ENCODE peak calls at places on chromosome 5, in ten cellular contexts. One of them, this sample, is unnamed.

GRCh38 chr5:21817668-21818419 is 1035.3 kb downstream of the CDH12 start:
- DNase-seq in astrocyte: no peak
- DNase-seq in spleen: no peak
- DNase-seq in heart right ventricle: no peak
- DNase-seq in hepatocyte: no peak
- DNase-seq in brain microvascular endothelial cell: no peak
- DNase-seq in SJSA1: no peak
- DNase-seq in caudate nucleus: no peak
- DNase-seq in dorsolateral prefrontal cortex: no peak
- DNase-seq in body of pancreas: no peak
- DNase-seq in this sample: no peak

GRCh38 chr5:172931001-172931536 is 28.2 kb upstream of the RPL26L1 start:
- DNase-seq in caudate nucleus: no peak
- DNase-seq in spleen: no peak
- DNase-seq in SJSA1: peak
- DNase-seq in astrocyte: peak
- DNase-seq in hepatocyte: peak
- DNase-seq in heart right ventricle: no peak
- DNase-seq in body of pancreas: no peak
- DNase-seq in brain microvascular endothelial cell: peak
- DNase-seq in dorsolateral prefrontal cortex: no peak
- DNase-seq in this sample: peak

GRCh38 chr5:109620651-109621050 is 69.1 kb upstream of the MAN2A1 start:
- DNase-seq in dorsolateral prefrontal cortex: no peak
- DNase-seq in SJSA1: no peak
- DNase-seq in astrocyte: no peak
- DNase-seq in brain microvascular endothelial cell: no peak
- DNase-seq in spleen: no peak
- DNase-seq in heart right ventricle: no peak
- DNase-seq in caudate nucleus: no peak
- DNase-seq in hepatocyte: no peak
- DNase-seq in body of pancreas: no peak
- DNase-seq in this sample: no peak

GRCh38 chr5:78483809-78484521 is 123.5 kb downstream of the SCAMP1 start:
- DNase-seq in astrocyte: peak
- DNase-seq in brain microvascular endothelial cell: peak
- DNase-seq in hepatocyte: no peak
- DNase-seq in dorsolateral prefrontal cortex: no peak
- DNase-seq in body of pancreas: no peak
- DNase-seq in heart right ventricle: no peak
- DNase-seq in caudate nucleus: no peak
- DNase-seq in SJSA1: no peak
- DNase-seq in spleen: no peak
- DNase-seq in this sample: no peak

GRCh38 chr5:67063791-67064190 is 132.8 kb downstream of the CD180 start:
- DNase-seq in heart right ventricle: no peak
- DNase-seq in spleen: no peak
- DNase-seq in astrocyte: peak
- DNase-seq in dorsolateral prefrontal cortex: no peak
- DNase-seq in brain microvascular endothelial cell: peak
- DNase-seq in body of pancreas: no peak
- DNase-seq in hepatocyte: no peak
- DNase-seq in SJSA1: no peak
- DNase-seq in caudate nucleus: no peak
- DNase-seq in this sample: no peak

GRCh38 chr5:96896285-96896711 is 20.0 kb downstream of the ERAP2 start:
- DNase-seq in astrocyte: no peak
- DNase-seq in hepatocyte: no peak
- DNase-seq in caudate nucleus: no peak
- DNase-seq in dorsolateral prefrontal cortex: no peak
- DNase-seq in brain microvascular endothelial cell: no peak
- DNase-seq in body of pancreas: no peak
- DNase-seq in SJSA1: no peak
- DNase-seq in spleen: no peak
- DNase-seq in heart right ventricle: no peak
- DNase-seq in this sample: no peak

GRCh38 chr5:68548959-68549676 is 333.6 kb downstream of the PIK3R1 start:
- DNase-seq in brain microvascular endothelial cell: peak
- DNase-seq in dorsolateral prefrontal cortex: no peak
- DNase-seq in SJSA1: no peak
- DNase-seq in hepatocyte: peak
- DNase-seq in caudate nucleus: no peak
- DNase-seq in body of pancreas: no peak
- DNase-seq in astrocyte: peak
- DNase-seq in spleen: no peak
- DNase-seq in heart right ventricle: no peak
- DNase-seq in this sample: no peak

GRCh38 chr5:44807269-44807668 is 1.5 kb upstream of the MRPS30 start:
- DNase-seq in hepatocyte: no peak
- DNase-seq in heart right ventricle: no peak
- DNase-seq in caudate nucleus: no peak
- DNase-seq in astrocyte: no peak
- DNase-seq in SJSA1: no peak
- DNase-seq in brain microvascular endothelial cell: no peak
- DNase-seq in body of pancreas: no peak
- DNase-seq in dorsolateral prefrontal cortex: no peak
- DNase-seq in spleen: no peak
- DNase-seq in this sample: no peak

GRCh38 chr5:12959744-12960143 is 984.7 kb downstream of the DNAH5 start:
- DNase-seq in brain microvascular endothelial cell: no peak
- DNase-seq in astrocyte: no peak
- DNase-seq in SJSA1: no peak
- DNase-seq in spleen: no peak
- DNase-seq in dorsolateral prefrontal cortex: no peak
- DNase-seq in hepatocyte: no peak
- DNase-seq in heart right ventricle: no peak
- DNase-seq in caudate nucleus: no peak
- DNase-seq in body of pancreas: no peak
- DNase-seq in this sample: no peak

GRCh38 chr5:150429410-150429873 is 16.7 kb upstream of the CD74 start:
- DNase-seq in astrocyte: no peak
- DNase-seq in body of pancreas: no peak
- DNase-seq in spleen: no peak
- DNase-seq in heart right ventricle: no peak
- DNase-seq in SJSA1: no peak
- DNase-seq in dorsolateral prefrontal cortex: no peak
- DNase-seq in brain microvascular endothelial cell: no peak
- DNase-seq in hepatocyte: no peak
- DNase-seq in caudate nucleus: no peak
- DNase-seq in this sample: no peak

GRCh38 chr5:139579-140442 is 47.8 kb downstream of the PLEKHG4B start:
- DNase-seq in caudate nucleus: no peak
- DNase-seq in heart right ventricle: no peak
- DNase-seq in hepatocyte: no peak
- DNase-seq in brain microvascular endothelial cell: no peak
- DNase-seq in astrocyte: no peak
- DNase-seq in body of pancreas: no peak
- DNase-seq in spleen: no peak
- DNase-seq in dorsolateral prefrontal cortex: no peak
- DNase-seq in SJSA1: no peak
- DNase-seq in this sample: no peak

GRCh38 chr5:137741-138140 is 45.8 kb downstream of the PLEKHG4B start:
- DNase-seq in astrocyte: no peak
- DNase-seq in spleen: no peak
- DNase-seq in body of pancreas: no peak
- DNase-seq in hepatocyte: no peak
- DNase-seq in heart right ventricle: no peak
- DNase-seq in dorsolateral prefrontal cortex: no peak
- DNase-seq in brain microvascular endothelial cell: no peak
- DNase-seq in caudate nucleus: no peak
- DNase-seq in SJSA1: no peak
- DNase-seq in this sample: no peak

GRCh38 chr5:136901-137300 is 44.9 kb downstream of the PLEKHG4B start:
- DNase-seq in body of pancreas: no peak
- DNase-seq in spleen: no peak
- DNase-seq in hepatocyte: no peak
- DNase-seq in dorsolateral prefrontal cortex: no peak
- DNase-seq in heart right ventricle: no peak
- DNase-seq in astrocyte: no peak
- DNase-seq in brain microvascular endothelial cell: no peak
- DNase-seq in caudate nucleus: no peak
- DNase-seq in SJSA1: no peak
- DNase-seq in this sample: no peak

GRCh38 chr5:140443-140829 is 48.5 kb downstream of the PLEKHG4B start:
- DNase-seq in dorsolateral prefrontal cortex: no peak
- DNase-seq in heart right ventricle: no peak
- DNase-seq in SJSA1: no peak
- DNase-seq in astrocyte: no peak
- DNase-seq in hepatocyte: no peak
- DNase-seq in brain microvascular endothelial cell: no peak
- DNase-seq in caudate nucleus: no peak
- DNase-seq in body of pancreas: no peak
- DNase-seq in spleen: no peak
- DNase-seq in this sample: no peak

GRCh38 chr5:138936-139335 is 47.0 kb downstream of the PLEKHG4B start:
- DNase-seq in body of pancreas: no peak
- DNase-seq in caudate nucleus: no peak
- DNase-seq in dorsolateral prefrontal cortex: no peak
- DNase-seq in astrocyte: no peak
- DNase-seq in spleen: no peak
- DNase-seq in hepatocyte: no peak
- DNase-seq in heart right ventricle: no peak
- DNase-seq in SJSA1: no peak
- DNase-seq in brain microvascular endothelial cell: no peak
- DNase-seq in this sample: no peak
- H3K27ac ChIP-seq in body of pancreas: no peak
- H3K27ac ChIP-seq in caudate nucleus: no peak
- H3K27ac ChIP-seq in dorsolateral prefrontal cortex: no peak
- H3K27ac ChIP-seq in astrocyte: no peak
- H3K27ac ChIP-seq in spleen: no peak
- H3K27ac ChIP-seq in hepatocyte: no peak
- H3K27ac ChIP-seq in heart right ventricle: no peak
- H3K27ac ChIP-seq in SJSA1: no peak
- H3K27ac ChIP-seq in brain microvascular endothelial cell: no peak
- H3K27ac ChIP-seq in this sample: no peak

GRCh38 chr5:139146809-139147742 is 51.1 kb downstream of the SIL1 start:
- DNase-seq in body of pancreas: no peak
- DNase-seq in hepatocyte: no peak
- DNase-seq in dorsolateral prefrontal cortex: no peak
- DNase-seq in astrocyte: no peak
- DNase-seq in brain microvascular endothelial cell: no peak
- DNase-seq in caudate nucleus: no peak
- DNase-seq in spleen: no peak
- DNase-seq in heart right ventricle: no peak
- DNase-seq in SJSA1: no peak
- DNase-seq in this sample: no peak
- H3K27ac ChIP-seq in body of pancreas: peak
- H3K27ac ChIP-seq in hepatocyte: peak
- H3K27ac ChIP-seq in dorsolateral prefrontal cortex: peak
- H3K27ac ChIP-seq in astrocyte: no peak
- H3K27ac ChIP-seq in brain microvascular endothelial cell: no peak
- H3K27ac ChIP-seq in caudate nucleus: peak
- H3K27ac ChIP-seq in spleen: no peak
- H3K27ac ChIP-seq in heart right ventricle: peak
- H3K27ac ChIP-seq in SJSA1: no peak
- H3K27ac ChIP-seq in this sample: no peak

DNA sequence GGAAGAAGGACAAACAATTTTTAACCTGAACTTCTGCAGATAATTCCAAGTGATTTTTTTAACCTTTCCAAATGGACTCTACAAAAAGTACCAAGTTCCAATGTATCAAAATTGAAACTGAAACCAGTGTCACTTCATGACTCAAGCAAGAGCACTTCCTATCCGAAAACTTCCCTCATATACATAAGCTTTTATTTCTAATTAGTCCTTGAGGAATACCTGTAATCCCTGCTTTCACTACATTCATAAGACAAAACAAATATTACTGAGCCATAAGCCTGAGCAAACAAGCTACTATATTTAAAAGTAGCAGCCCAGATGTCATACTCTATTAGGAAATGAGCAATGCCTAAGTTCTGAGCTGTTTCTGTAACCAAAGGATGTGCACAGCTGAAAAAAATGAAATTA is 224.4 kb downstream of the EBF1 start:
- DNase-seq in body of pancreas: no peak
- DNase-seq in SJSA1: peak
- DNase-seq in astrocyte: no peak
- DNase-seq in spleen: no peak
- DNase-seq in brain microvascular endothelial cell: peak
- DNase-seq in hepatocyte: no peak
- DNase-seq in caudate nucleus: no peak
- DNase-seq in dorsolateral prefrontal cortex: no peak
- DNase-seq in heart right ventricle: no peak
- DNase-seq in this sample: no peak
- H3K27ac ChIP-seq in body of pancreas: no peak
- H3K27ac ChIP-seq in SJSA1: peak
- H3K27ac ChIP-seq in astrocyte: no peak
- H3K27ac ChIP-seq in spleen: peak
- H3K27ac ChIP-seq in brain microvascular endothelial cell: peak
- H3K27ac ChIP-seq in hepatocyte: no peak
- H3K27ac ChIP-seq in caudate nucleus: no peak
- H3K27ac ChIP-seq in dorsolateral prefrontal cortex: no peak
- H3K27ac ChIP-seq in heart right ventricle: peak
- H3K27ac ChIP-seq in this sample: peak

DNA sequence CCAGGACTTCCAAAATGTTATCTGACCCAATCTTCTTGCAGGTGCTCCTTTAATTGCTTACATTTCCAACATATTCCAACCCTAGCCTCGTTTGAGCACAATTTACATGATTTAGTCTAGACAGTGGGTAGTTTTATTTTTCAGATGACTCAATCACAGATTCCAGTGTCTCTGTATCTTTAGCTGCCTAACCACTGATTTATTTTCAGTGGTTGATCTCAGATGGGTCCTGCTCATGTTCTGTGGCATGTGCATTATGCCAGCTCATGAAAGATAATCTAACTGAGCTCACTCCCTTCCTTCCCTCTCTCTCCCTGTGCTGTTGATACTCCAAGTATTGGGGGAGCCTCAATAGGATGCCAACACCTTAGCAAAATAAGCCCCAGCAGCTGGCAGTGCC is 106.1 kb upstream of the ICE1 start:
- DNase-seq in body of pancreas: no peak
- DNase-seq in spleen: no peak
- DNase-seq in SJSA1: no peak
- DNase-seq in brain microvascular endothelial cell: peak
- DNase-seq in hepatocyte: no peak
- DNase-seq in astrocyte: peak
- DNase-seq in caudate nucleus: no peak
- DNase-seq in dorsolateral prefrontal cortex: no peak
- DNase-seq in heart right ventricle: no peak
- DNase-seq in this sample: no peak
- H3K27ac ChIP-seq in body of pancreas: no peak
- H3K27ac ChIP-seq in spleen: no peak
- H3K27ac ChIP-seq in SJSA1: no peak
- H3K27ac ChIP-seq in brain microvascular endothelial cell: no peak
- H3K27ac ChIP-seq in hepatocyte: no peak
- H3K27ac ChIP-seq in astrocyte: peak
- H3K27ac ChIP-seq in caudate nucleus: no peak
- H3K27ac ChIP-seq in dorsolateral prefrontal cortex: peak
- H3K27ac ChIP-seq in heart right ventricle: no peak
- H3K27ac ChIP-seq in this sample: no peak

GRCh38 chr5:137815202-137815990 is 52.3 kb upstream of the MYOT start:
- DNase-seq in SJSA1: no peak
- DNase-seq in heart right ventricle: no peak
- DNase-seq in spleen: no peak
- DNase-seq in astrocyte: peak
- DNase-seq in body of pancreas: no peak
- DNase-seq in caudate nucleus: no peak
- DNase-seq in brain microvascular endothelial cell: no peak
- DNase-seq in dorsolateral prefrontal cortex: no peak
- DNase-seq in hepatocyte: no peak
- DNase-seq in this sample: no peak
- H3K27ac ChIP-seq in SJSA1: no peak
- H3K27ac ChIP-seq in heart right ventricle: peak
- H3K27ac ChIP-seq in spleen: no peak
- H3K27ac ChIP-seq in astrocyte: no peak
- H3K27ac ChIP-seq in body of pancreas: no peak
- H3K27ac ChIP-seq in caudate nucleus: no peak
- H3K27ac ChIP-seq in brain microvascular endothelial cell: no peak
- H3K27ac ChIP-seq in dorsolateral prefrontal cortex: no peak
- H3K27ac ChIP-seq in hepatocyte: no peak
- H3K27ac ChIP-seq in this sample: no peak

This sample was measured in tibial nerve.